ENCODE peak calls at places on chromosome 3, in five cellular contexts. Z is transverse colon; V is tibial artery; Y is naive thymus-derived CD4-positive, alpha-beta T cell; M is WERI-Rb-1. K is an unnamed sample.

GRCh38 chr3:25384471-25384870 is 43.6 kb upstream of the RARB start:
- DNase-seq in Z (no peak), V (no peak), Y (no peak), M (no peak), K (no peak)

GRCh38 chr3:16484216-16484615 is 29.3 kb downstream of the RFTN1 start:
- DNase-seq in Z (peak), V (no peak), Y (no peak), M (no peak), K (peak)

GRCh38 chr3:55327131-55327920 is 159.8 kb downstream of the WNT5A start:
- DNase-seq in Z (no peak), V (no peak), Y (no peak), M (no peak), K (no peak)

GRCh38 chr3:15155840-15156360 is 50.1 kb upstream of the CAPN7 start:
- DNase-seq in Z (no peak), V (no peak), Y (no peak), M (no peak), K (no peak)

GRCh38 chr3:63304421-63304820 is 26.3 kb downstream of the SYNPR start:
- DNase-seq in Z (no peak), V (no peak), Y (no peak), M (no peak), K (no peak)

GRCh38 chr3:60333710-60334109 is 917.5 kb downstream of the FHIT start:
- DNase-seq in Z (no peak), V (no peak), Y (no peak), M (no peak), K (no peak)

GRCh38 chr3:73848173-73848751 is 223.5 kb upstream of the PDZRN3 start:
- DNase-seq in Z (no peak), V (no peak), Y (no peak), M (no peak), K (peak)

GRCh38 chr3:152395764-152396163 is 127.0 kb downstream of the MBNL1 start:
- DNase-seq in Z (no peak), V (no peak), Y (no peak), M (no peak), K (no peak)

GRCh38 chr3:66068255-66068654 is 29.5 kb upstream of the MAGI1 start:
- DNase-seq in Z (no peak), V (no peak), Y (no peak), M (no peak), K (no peak)

GRCh38 chr3:64022451-64023186 is 675 bp downstream of the PSMD6 start:
- DNase-seq in Z (no peak), V (no peak), Y (no peak), M (no peak), K (peak)

GRCh38 chr3:81864273-81864672 is 102.8 kb upstream of the GBE1 start:
- DNase-seq in Z (no peak), V (no peak), Y (no peak), M (no peak), K (peak)

GRCh38 chr3:176088962-176089383 is 1108.3 kb downstream of the TBL1XR1 start:
- DNase-seq in Z (no peak), V (no peak), Y (no peak), M (no peak), K (no peak)

GRCh38 chr3:69649713-69650419 is 89.4 kb upstream of the MITF start:
- DNase-seq in Z (no peak), V (no peak), Y (no peak), M (no peak), K (no peak)

GRCh38 chr3:161333696-161334095 is 37.6 kb downstream of the SPTSSB start:
- DNase-seq in Z (no peak), V (no peak), Y (no peak), M (no peak), K (no peak)

GRCh38 chr3:119401069-119401468 is 62.3 kb downstream of the TMEM39A start:
- DNase-seq in Z (no peak), V (no peak), Y (no peak), M (no peak), K (no peak)

GRCh38 chr3:59751606-59752005 is 701.8 kb upstream of the CFAP20DC start:
- DNase-seq in Z (no peak), V (no peak), Y (no peak), M (no peak), K (no peak)

DNA sequence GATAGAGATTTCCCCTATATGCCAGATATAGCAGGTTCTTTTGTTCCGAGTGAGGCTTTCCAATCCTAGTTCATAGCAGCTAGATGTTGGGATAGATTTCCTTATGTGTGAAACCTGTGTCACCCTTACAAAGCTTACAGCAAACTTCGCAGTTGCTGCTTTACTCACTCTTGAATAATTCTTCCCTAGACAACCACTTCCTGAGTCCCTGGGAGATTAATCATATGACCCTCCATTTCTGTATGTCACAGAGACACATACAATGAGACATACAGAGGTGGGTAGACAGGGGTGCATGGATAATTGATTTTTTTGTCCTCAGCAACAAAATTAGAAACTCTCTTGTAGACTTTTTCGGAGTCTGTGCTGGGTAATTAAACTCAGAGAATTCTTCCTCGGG is 163.2 kb downstream of the NSUN3 start:
- DNase-seq in Z (no peak), V (no peak), Y (no peak), M (no peak), K (no peak)
- H3K27ac ChIP-seq in Z (no peak), V (no peak), Y (no peak), M (no peak), K (peak)

DNA sequence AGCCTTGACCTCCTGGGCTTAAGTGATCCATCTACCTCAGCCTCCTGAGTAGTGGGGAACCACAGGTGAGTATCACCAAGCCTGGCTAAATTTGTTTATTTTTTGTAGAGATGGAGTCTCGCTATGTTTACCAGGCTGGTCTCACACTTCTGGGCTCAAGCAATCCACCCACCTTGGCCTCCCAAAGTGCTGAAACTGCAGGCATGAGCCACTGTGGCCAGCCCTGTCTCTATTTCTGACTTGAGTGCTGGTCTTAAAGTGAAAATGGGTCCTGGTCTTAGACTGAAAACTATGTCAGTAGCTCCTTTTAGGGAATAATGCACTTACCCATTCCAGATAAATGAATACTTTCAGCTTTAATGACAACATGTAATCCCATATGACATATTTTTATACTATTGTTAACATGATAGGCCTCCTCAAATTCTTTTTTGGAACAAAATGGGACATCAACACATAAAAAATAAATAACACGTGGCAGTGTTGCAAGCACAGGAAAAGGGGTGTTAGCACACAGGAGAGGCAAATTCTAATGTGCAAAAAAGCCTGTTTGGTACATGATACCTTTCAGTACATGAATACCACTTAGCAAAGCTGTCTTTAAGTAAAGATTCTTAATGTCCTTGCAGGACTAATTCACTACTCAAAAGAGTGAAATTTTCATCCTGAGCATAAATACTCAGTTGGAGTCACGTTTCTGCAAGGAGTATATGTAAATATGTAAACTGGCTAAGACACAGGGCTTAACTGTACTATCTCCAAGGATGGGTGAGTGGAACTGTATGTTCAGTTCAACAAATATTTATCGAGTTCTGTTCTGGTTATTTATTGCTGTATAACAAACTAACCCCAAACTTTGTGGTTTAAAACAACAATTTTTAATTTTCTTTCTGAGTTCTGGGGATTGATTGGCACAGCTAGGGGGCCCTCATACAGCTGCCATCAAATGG is 194.7 kb downstream of the NR1D2 start:
- DNase-seq in Z (no peak), V (no peak), Y (no peak), M (no peak), K (no peak)
- H3K27ac ChIP-seq in Z (peak), V (peak), Y (no peak), M (no peak), K (peak)

DNA sequence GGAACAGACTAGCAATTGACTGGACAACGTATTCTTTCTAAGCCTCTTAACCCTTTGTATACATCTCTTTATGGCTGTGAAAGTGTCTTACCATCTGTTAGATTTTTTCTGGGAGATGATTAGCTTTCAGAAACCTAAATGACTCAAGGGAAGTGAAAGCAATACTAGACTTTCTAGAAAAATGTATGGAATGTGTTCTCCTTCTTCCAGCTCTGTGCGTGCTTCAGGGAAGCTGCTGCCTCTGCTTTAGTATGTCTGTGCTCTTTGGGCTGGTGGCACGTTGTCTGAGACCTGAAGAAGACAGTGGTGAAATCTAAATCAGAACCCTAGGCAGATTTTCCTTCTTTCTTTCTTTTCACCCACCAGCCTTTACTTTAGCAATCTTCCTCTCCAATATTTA is 89.5 kb downstream of the ITPR1 start:
- DNase-seq in Z (no peak), V (no peak), Y (no peak), M (no peak), K (no peak)
- H3K27ac ChIP-seq in Z (peak), V (peak), Y (no peak), M (no peak), K (peak)

GRCh38 chr3:172152294-172152649 is 112.9 kb downstream of the FNDC3B start:
- DNase-seq in Z (no peak), V (no peak), Y (no peak), M (no peak), K (no peak)
- H3K27ac ChIP-seq in Z (peak), V (peak), Y (no peak), M (no peak), K (peak)

DNA sequence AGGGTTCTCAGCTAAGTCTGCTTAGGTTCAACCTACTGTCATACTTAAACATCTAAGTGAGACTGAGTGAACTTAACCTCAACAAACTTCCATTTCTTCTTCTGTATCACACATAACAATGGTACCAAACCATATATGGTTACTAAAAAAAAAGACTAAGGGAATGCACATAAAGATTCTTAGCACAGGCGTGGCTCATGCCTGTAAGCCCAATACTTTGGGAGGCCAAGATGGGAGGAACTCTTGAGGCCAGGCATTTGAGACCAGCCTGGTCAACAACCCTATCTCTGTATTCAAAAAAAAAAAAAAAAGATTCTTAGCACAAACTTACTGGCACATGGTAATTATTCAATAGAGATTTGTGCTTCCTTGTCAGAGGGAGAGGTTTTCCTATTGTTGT is 57.9 kb downstream of the ACAP2 start:
- DNase-seq in Z (no peak), V (no peak), Y (no peak), M (no peak), K (no peak)
- H3K27ac ChIP-seq in Z (no peak), V (no peak), Y (no peak), M (no peak), K (no peak)

GRCh38 chr3:46558184-46559029 is 7.7 kb downstream of the LRRC2 start:
- DNase-seq in Z (peak), V (peak), Y (peak), M (peak), K (peak)
- H3K27ac ChIP-seq in Z (peak), V (no peak), Y (peak), M (no peak), K (peak)

DNA sequence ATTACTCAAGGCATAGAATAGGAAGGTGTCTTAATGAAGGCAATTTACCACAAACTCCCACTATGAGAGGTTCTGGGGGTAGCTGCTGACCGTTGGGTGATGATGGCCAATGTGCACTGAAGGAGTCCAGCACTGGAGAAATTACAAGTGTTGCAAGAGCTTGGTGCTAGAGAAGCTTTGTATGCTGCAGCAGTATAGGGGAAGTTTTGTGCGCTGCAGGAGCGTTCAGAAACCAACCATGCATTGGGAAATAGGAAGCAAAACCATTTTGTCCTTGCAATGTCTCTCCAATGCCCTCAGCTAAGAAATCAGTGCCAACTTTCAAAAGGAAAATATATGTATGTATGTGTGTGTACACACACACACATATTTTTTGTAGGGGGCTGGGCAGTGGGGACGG is 441.6 kb upstream of the NAALADL2 start:
- DNase-seq in Z (no peak), V (no peak), Y (no peak), M (no peak), K (no peak)
- H3K27ac ChIP-seq in Z (no peak), V (no peak), Y (no peak), M (no peak), K (no peak)

DNA sequence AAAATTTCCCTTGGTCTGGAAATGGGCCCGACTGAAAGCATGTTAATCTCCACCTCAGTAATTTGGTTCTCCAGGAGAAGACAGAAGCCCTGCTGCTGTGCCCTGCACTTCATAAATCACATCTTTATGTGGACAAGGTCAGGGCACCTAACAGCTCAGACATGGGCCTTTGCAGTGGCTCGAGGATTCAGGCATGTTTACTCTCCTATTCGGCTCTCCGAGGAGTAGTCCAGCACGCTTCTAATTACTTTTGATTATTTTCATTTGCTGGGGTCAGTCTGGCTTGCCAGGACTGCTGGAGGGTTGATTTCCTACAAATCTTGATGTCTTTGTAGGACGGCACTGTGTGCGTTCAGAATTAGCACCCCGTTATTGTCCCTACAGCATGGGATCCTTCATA is 511.2 kb downstream of the MECOM start:
- DNase-seq in Z (no peak), V (no peak), Y (no peak), M (peak), K (no peak)
- H3K27ac ChIP-seq in Z (peak), V (no peak), Y (no peak), M (no peak), K (no peak)

DNA sequence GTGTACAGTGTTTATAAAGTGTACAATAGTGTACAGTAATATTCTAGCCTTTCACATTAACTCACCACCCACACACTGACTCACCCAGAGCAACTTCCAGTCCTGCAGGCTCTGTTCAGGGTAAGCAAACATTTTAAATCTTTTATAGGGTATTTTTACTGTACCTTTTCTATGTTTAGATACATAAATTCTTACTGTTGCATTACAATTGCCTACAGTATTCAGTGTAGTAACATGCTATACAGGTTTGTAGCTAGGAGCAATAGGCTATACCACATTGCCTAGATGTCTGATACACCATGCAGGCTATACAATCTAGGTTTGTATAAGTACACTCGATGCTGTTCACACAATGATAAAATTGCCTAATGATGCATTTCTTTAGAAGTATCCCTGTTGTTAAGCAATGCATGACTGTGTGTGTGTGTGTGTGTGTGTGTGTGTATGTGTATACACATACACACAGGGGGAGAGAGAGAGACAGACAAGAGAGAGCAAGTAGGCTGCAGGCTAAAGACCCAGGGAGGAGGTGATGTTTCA is 72.5 kb upstream of the PRR23C start:
- DNase-seq in Z (peak), V (no peak), Y (no peak), M (no peak), K (no peak)
- H3K27ac ChIP-seq in Z (peak), V (no peak), Y (no peak), M (no peak), K (no peak)

DNA sequence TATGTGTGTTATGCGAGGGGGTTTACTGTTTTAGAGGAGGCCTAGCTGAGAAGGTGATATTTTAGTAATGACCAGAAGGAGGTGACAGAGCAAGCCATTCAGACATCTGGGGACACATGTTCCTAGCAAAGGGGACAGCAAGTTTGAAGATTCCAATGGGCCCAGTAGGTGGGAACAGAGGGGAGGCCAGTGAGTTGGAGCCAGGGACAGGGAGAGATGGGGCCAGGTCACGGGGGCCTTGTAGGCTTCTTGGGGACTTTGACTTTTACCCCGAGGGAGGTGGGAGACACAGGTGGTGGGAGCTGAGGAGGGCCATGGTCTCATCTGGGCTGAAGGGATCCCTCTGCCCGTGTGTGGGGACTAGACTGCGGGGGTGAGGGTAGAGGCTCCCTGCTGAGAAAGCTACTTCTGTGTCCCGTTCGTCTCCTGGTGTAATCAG is 72.5 kb downstream of the MGLL start:
- DNase-seq in Z (no peak), V (no peak), Y (no peak), M (no peak), K (no peak)
- H3K27ac ChIP-seq in Z (peak), V (peak), Y (no peak), M (no peak), K (no peak)